ENCODE peak calls at places on chromosomes 3 and 15, in six cellular contexts. N is right cardiac atrium; G is neural crest cell; H is NB4; T is activated T-cell treated with anti-CD3 and anti-CD28 coated beads, Interleukin-2, amount 50 U/mL, for 4 hours; S is upper lobe of right lung. R is an unnamed sample.

GRCh38 chr3:50130436-50130835 is 24.7 kb upstream of the SEMA3F start:
- DNase-seq in N (no peak), G (no peak), H (no peak), T (no peak), S (no peak), R (no peak)

GRCh38 chr15:25178835-25179672 is 224.3 kb downstream of the SNRPN start:
- DNase-seq in N (peak), G (no peak), H (no peak), T (peak), S (peak), R (no peak)

GRCh38 chr15:90165659-90166489 is 35.3 kb upstream of the SEMA4B start:
- DNase-seq in N (peak), G (no peak), H (peak), T (no peak), S (peak), R (peak)

GRCh38 chr3:12841085-12841969 is at the start of gene RPL32:
- DNase-seq in N (peak), G (peak), H (peak), T (peak), S (peak), R (peak)

GRCh38 chr3:101383156-101383575 is 62.8 kb upstream of the IMPG2 start:
- DNase-seq in N (no peak), G (no peak), H (no peak), T (no peak), S (no peak), R (no peak)

GRCh38 chr3:9912294-9912935 is 4.5 kb upstream of the IL17RC start:
- DNase-seq in N (no peak), G (no peak), H (peak), T (no peak), S (no peak), R (no peak)

GRCh38 chr15:85872125-85872524 is 77.4 kb upstream of the KLHL25 start:
- DNase-seq in N (no peak), G (no peak), H (no peak), T (no peak), S (no peak), R (no peak)

GRCh38 chr15:100175406-100176114 is 166.2 kb downstream of the ADAMTS17 start:
- DNase-seq in N (no peak), G (no peak), H (no peak), T (no peak), S (no peak), R (peak)

GRCh38 chr3:23112491-23112890 is 90.6 kb upstream of the UBE2E2 start:
- DNase-seq in N (peak), G (no peak), H (peak), T (no peak), S (peak), R (no peak)

GRCh38 chr3:52347716-52348635 is 31.9 kb downstream of the DNAH1 start:
- DNase-seq in N (no peak), G (no peak), H (no peak), T (no peak), S (no peak), R (no peak)

GRCh38 chr3:129795596-129795995 is 97.9 kb downstream of the TMCC1 start:
- DNase-seq in N (no peak), G (no peak), H (no peak), T (no peak), S (no peak), R (no peak)

GRCh38 chr3:37997791-37998370 is 7.3 kb downstream of the VILL start:
- DNase-seq in N (peak), G (no peak), H (no peak), T (no peak), S (peak), R (no peak)

GRCh38 chr3:119716998-119717397 is 14.2 kb downstream of the CFAP91 start:
- DNase-seq in N (no peak), G (no peak), H (no peak), T (no peak), S (no peak), R (peak)

GRCh38 chr3:138308783-138309182 is 20.9 kb downstream of the NME9 start:
- DNase-seq in N (no peak), G (no peak), H (no peak), T (no peak), S (no peak), R (no peak)

GRCh38 chr3:123414958-123415792 is 33.7 kb downstream of the ADCY5 start:
- DNase-seq in N (no peak), G (no peak), H (no peak), T (no peak), S (no peak), R (no peak)

GRCh38 chr3:111338059-111338698 is 203.8 kb upstream of the CD96 start:
- DNase-seq in N (peak), G (peak), H (peak), T (peak), S (no peak), R (peak)

GRCh38 chr3:12307136-12307535 is 18.3 kb downstream of the PPARG start:
- DNase-seq in N (no peak), G (no peak), H (no peak), T (no peak), S (no peak), R (no peak)

GRCh38 chr3:127529346-127530188 is 61.0 kb downstream of the TPRA1 start:
- DNase-seq in N (no peak), G (no peak), H (no peak), T (no peak), S (no peak), R (no peak)

GRCh38 chr3:156493887-156494286 is 61.0 kb downstream of the SSR3 start:
- DNase-seq in N (no peak), G (no peak), H (no peak), T (no peak), S (no peak), R (no peak)

GRCh38 chr3:51283421-51283820 is 101.7 kb upstream of the MANF start:
- DNase-seq in N (no peak), G (no peak), H (no peak), T (no peak), S (no peak), R (no peak)

GRCh38 chr3:183247190-183247589 is 5.9 kb upstream of the B3GNT5 start:
- DNase-seq in N (no peak), G (no peak), H (no peak), T (no peak), S (no peak), R (no peak)

GRCh38 chr3:47260605-47261004 is 22.0 kb downstream of the KIF9 start:
- DNase-seq in N (no peak), G (no peak), H (no peak), T (no peak), S (peak), R (no peak)

GRCh38 chr3:71070497-71071465 is 512.7 kb downstream of the FOXP1 start:
- DNase-seq in N (no peak), G (no peak), H (no peak), T (no peak), S (no peak), R (no peak)

GRCh38 chr15:74653426-74654082 is 37.9 kb downstream of the CLK3 start:
- DNase-seq in N (peak), G (no peak), H (no peak), T (no peak), S (no peak), R (no peak)

GRCh38 chr3:81492048-81492447 is 269.4 kb downstream of the GBE1 start:
- DNase-seq in N (no peak), G (no peak), H (no peak), T (no peak), S (no peak), R (peak)

GRCh38 chr3:194303749-194304148 is 47.4 kb downstream of the CPN2 start:
- DNase-seq in N (no peak), G (no peak), H (no peak), T (no peak), S (no peak), R (no peak)

GRCh38 chr15:56243117-56243773 is 434 bp downstream of the RFX7 start:
- DNase-seq in N (peak), G (peak), H (peak), T (peak), S (peak), R (peak)

GRCh38 chr3:129702934-129703712 is 96.6 kb upstream of the PLXND1 start:
- DNase-seq in N (no peak), G (no peak), H (no peak), T (no peak), S (no peak), R (no peak)